ENCODE peak calls at places on chromosomes 4 and X, in seven cellular contexts. One of them, this sample, is unnamed.

GRCh38 chrX:128800138-128800537 is 723.2 kb downstream of the SMARCA1 start:
- DNase-seq in AG04450: no peak
- DNase-seq in fibroblast of lung: no peak
- DNase-seq in retinal pigment epithelial cell: no peak
- DNase-seq in neural crest cell: no peak
- DNase-seq in dorsolateral prefrontal cortex: no peak
- DNase-seq in mammary epithelial cell: no peak
- DNase-seq in this sample: no peak

GRCh38 chrX:96611619-96612362 is 72.9 kb upstream of the DIAPH2 start:
- DNase-seq in AG04450: no peak
- DNase-seq in fibroblast of lung: peak; percentile 13
- DNase-seq in retinal pigment epithelial cell: no peak
- DNase-seq in neural crest cell: no peak
- DNase-seq in dorsolateral prefrontal cortex: no peak
- DNase-seq in mammary epithelial cell: no peak
- DNase-seq in this sample: peak; percentile 35

GRCh38 chrX:115602729-115603389 is 41.9 kb downstream of the PLS3 start:
- DNase-seq in AG04450: no peak
- DNase-seq in fibroblast of lung: peak; percentile 51
- DNase-seq in retinal pigment epithelial cell: no peak
- DNase-seq in neural crest cell: no peak
- DNase-seq in dorsolateral prefrontal cortex: no peak
- DNase-seq in mammary epithelial cell: no peak
- DNase-seq in this sample: no peak

GRCh38 chr4:98193459-98194105 is 50.3 kb upstream of the STPG2 start:
- DNase-seq in AG04450: no peak
- DNase-seq in fibroblast of lung: no peak
- DNase-seq in retinal pigment epithelial cell: no peak
- DNase-seq in neural crest cell: no peak
- DNase-seq in dorsolateral prefrontal cortex: no peak
- DNase-seq in mammary epithelial cell: peak; percentile 30
- DNase-seq in this sample: no peak

GRCh38 chr4:100952590-100952989 is 394.7 kb downstream of the PPP3CA start:
- DNase-seq in AG04450: no peak
- DNase-seq in fibroblast of lung: no peak
- DNase-seq in retinal pigment epithelial cell: no peak
- DNase-seq in neural crest cell: no peak
- DNase-seq in dorsolateral prefrontal cortex: no peak
- DNase-seq in mammary epithelial cell: no peak
- DNase-seq in this sample: no peak

GRCh38 chr4:109321232-109321631 is 18.8 kb upstream of the COL25A1 start:
- DNase-seq in AG04450: no peak
- DNase-seq in fibroblast of lung: no peak
- DNase-seq in retinal pigment epithelial cell: no peak
- DNase-seq in neural crest cell: no peak
- DNase-seq in dorsolateral prefrontal cortex: no peak
- DNase-seq in mammary epithelial cell: no peak
- DNase-seq in this sample: no peak

GRCh38 chrX:151722241-151722846 is 6.5 kb downstream of the FATE1 start:
- DNase-seq in AG04450: no peak
- DNase-seq in fibroblast of lung: peak; percentile 4
- DNase-seq in retinal pigment epithelial cell: no peak
- DNase-seq in neural crest cell: peak; percentile 40
- DNase-seq in dorsolateral prefrontal cortex: no peak
- DNase-seq in mammary epithelial cell: no peak
- DNase-seq in this sample: no peak

GRCh38 chrX:39895228-39896110 is 202.3 kb downstream of the BCOR start:
- DNase-seq in AG04450: no peak
- DNase-seq in fibroblast of lung: no peak
- DNase-seq in retinal pigment epithelial cell: no peak
- DNase-seq in neural crest cell: no peak
- DNase-seq in dorsolateral prefrontal cortex: no peak
- DNase-seq in mammary epithelial cell: peak; percentile 32
- DNase-seq in this sample: no peak

GRCh38 chr4:89836897-89837384 is at the start of gene SNCA:
- DNase-seq in AG04450: no peak
- DNase-seq in fibroblast of lung: peak; percentile 69
- DNase-seq in retinal pigment epithelial cell: peak; percentile 62
- DNase-seq in neural crest cell: peak; percentile 76
- DNase-seq in dorsolateral prefrontal cortex: peak; percentile 80
- DNase-seq in mammary epithelial cell: peak; percentile 81
- DNase-seq in this sample: no peak

GRCh38 chr4:158870282-158871049 is 101.6 kb downstream of the FNIP2 start:
- DNase-seq in AG04450: no peak
- DNase-seq in fibroblast of lung: no peak
- DNase-seq in retinal pigment epithelial cell: no peak
- DNase-seq in neural crest cell: peak; percentile 21
- DNase-seq in dorsolateral prefrontal cortex: no peak
- DNase-seq in mammary epithelial cell: no peak
- DNase-seq in this sample: no peak

GRCh38 chr4:139988863-139989765 is 164.9 kb downstream of the MAML3 start:
- DNase-seq in AG04450: peak; percentile 78
- DNase-seq in fibroblast of lung: peak; percentile 98
- DNase-seq in retinal pigment epithelial cell: peak; percentile 63
- DNase-seq in neural crest cell: no peak
- DNase-seq in dorsolateral prefrontal cortex: peak; percentile 67
- DNase-seq in mammary epithelial cell: peak; percentile 97
- DNase-seq in this sample: peak; percentile 86

GRCh38 chr4:3443750-3444309 is 2.1 kb downstream of the HGFAC start:
- DNase-seq in AG04450: no peak
- DNase-seq in fibroblast of lung: no peak
- DNase-seq in retinal pigment epithelial cell: no peak
- DNase-seq in neural crest cell: no peak
- DNase-seq in dorsolateral prefrontal cortex: no peak
- DNase-seq in mammary epithelial cell: no peak
- DNase-seq in this sample: no peak

GRCh38 chr4:19999775-20000414 is 251.8 kb upstream of the SLIT2 start:
- DNase-seq in AG04450: no peak
- DNase-seq in fibroblast of lung: no peak
- DNase-seq in retinal pigment epithelial cell: no peak
- DNase-seq in neural crest cell: no peak
- DNase-seq in dorsolateral prefrontal cortex: no peak
- DNase-seq in mammary epithelial cell: no peak
- DNase-seq in this sample: no peak

GRCh38 chr4:54937501-54937900 is 187.9 kb downstream of the KDR start:
- DNase-seq in AG04450: no peak
- DNase-seq in fibroblast of lung: no peak
- DNase-seq in retinal pigment epithelial cell: no peak
- DNase-seq in neural crest cell: no peak
- DNase-seq in dorsolateral prefrontal cortex: no peak
- DNase-seq in mammary epithelial cell: no peak
- DNase-seq in this sample: no peak

GRCh38 chr4:133565379-133565778 is 416.3 kb downstream of the PCDH10 start:
- DNase-seq in AG04450: no peak
- DNase-seq in fibroblast of lung: peak; percentile 83
- DNase-seq in retinal pigment epithelial cell: peak; percentile 77
- DNase-seq in neural crest cell: no peak
- DNase-seq in dorsolateral prefrontal cortex: no peak
- DNase-seq in mammary epithelial cell: peak; percentile 1
- DNase-seq in this sample: peak; percentile 91

GRCh38 chrX:141936080-141936479 is 32.4 kb downstream of the MAGEC1 start:
- DNase-seq in AG04450: no peak
- DNase-seq in fibroblast of lung: no peak
- DNase-seq in retinal pigment epithelial cell: no peak
- DNase-seq in neural crest cell: no peak
- DNase-seq in dorsolateral prefrontal cortex: no peak
- DNase-seq in mammary epithelial cell: no peak
- DNase-seq in this sample: peak; percentile 3

GRCh38 chr4:12116009-12116542 is 687.4 kb upstream of the HS3ST1 start:
- DNase-seq in AG04450: no peak
- DNase-seq in fibroblast of lung: no peak
- DNase-seq in retinal pigment epithelial cell: no peak
- DNase-seq in neural crest cell: no peak
- DNase-seq in dorsolateral prefrontal cortex: no peak
- DNase-seq in mammary epithelial cell: peak; percentile 23
- DNase-seq in this sample: no peak

GRCh38 chrX:2596050-2596449 is 95.0 kb upstream of the CD99 start:
- DNase-seq in AG04450: no peak
- DNase-seq in fibroblast of lung: peak; percentile 10
- DNase-seq in retinal pigment epithelial cell: no peak
- DNase-seq in neural crest cell: no peak
- DNase-seq in dorsolateral prefrontal cortex: no peak
- DNase-seq in mammary epithelial cell: no peak
- DNase-seq in this sample: no peak

DNA sequence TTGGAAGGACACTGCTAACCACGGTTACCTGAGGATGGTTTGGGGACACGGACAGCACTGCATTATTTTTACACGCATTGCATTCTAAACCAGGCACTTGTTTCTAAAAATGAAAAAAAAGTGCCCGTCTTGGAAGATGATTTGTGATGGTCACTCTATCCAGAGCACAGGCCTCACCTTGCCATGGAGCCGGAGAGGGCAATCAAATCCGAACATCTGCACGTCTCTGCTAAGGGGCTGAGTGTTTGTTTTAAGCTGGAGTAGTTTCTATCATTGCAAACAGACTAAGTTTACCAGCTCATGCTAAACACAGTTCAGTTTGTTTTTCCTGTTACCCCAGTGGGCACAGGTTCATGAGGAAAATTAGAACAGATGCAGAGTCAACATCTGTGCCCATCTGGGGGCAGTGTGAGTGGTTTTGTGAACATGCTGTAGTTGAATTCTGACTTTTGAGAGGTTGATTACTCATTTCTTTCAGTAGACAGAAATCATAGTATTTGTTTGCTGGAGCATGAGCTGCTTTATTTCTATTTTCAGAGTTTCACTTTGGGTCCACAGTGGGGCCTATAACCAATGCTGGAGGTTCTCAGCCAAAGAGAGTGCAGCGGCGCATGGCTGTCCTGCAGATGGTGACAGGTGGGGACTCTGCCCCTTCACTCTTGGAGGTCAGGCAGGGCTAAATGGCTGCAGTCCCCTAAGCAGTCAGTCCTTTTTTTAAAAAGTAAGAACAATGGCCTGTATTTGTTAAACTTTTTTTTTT is 65.4 kb upstream of the ENPP6 start:
- DNase-seq in AG04450: no peak
- DNase-seq in fibroblast of lung: no peak
- DNase-seq in retinal pigment epithelial cell: no peak
- DNase-seq in neural crest cell: no peak
- DNase-seq in dorsolateral prefrontal cortex: no peak
- DNase-seq in mammary epithelial cell: no peak
- DNase-seq in this sample: no peak
- TF ChIP-seq CTCF in AG04450: no peak
- TF ChIP-seq CTCF in fibroblast of lung: no peak
- TF ChIP-seq CTCF in retinal pigment epithelial cell: no peak
- TF ChIP-seq CTCF in neural crest cell: no peak
- TF ChIP-seq CTCF in dorsolateral prefrontal cortex: no peak
- TF ChIP-seq CTCF in mammary epithelial cell: no peak
- TF ChIP-seq CTCF in this sample: no peak

GRCh38 chrX:8755813-8756212 is 23.9 kb upstream of the ANOS1 start:
- DNase-seq in AG04450: no peak
- DNase-seq in fibroblast of lung: peak; percentile 20
- DNase-seq in retinal pigment epithelial cell: no peak
- DNase-seq in neural crest cell: no peak
- DNase-seq in dorsolateral prefrontal cortex: no peak
- DNase-seq in mammary epithelial cell: peak; percentile 67
- DNase-seq in this sample: no peak

GRCh38 chrX:8760021-8760420 is 28.1 kb upstream of the ANOS1 start:
- DNase-seq in AG04450: no peak
- DNase-seq in fibroblast of lung: peak; percentile 53
- DNase-seq in retinal pigment epithelial cell: no peak
- DNase-seq in neural crest cell: no peak
- DNase-seq in dorsolateral prefrontal cortex: no peak
- DNase-seq in mammary epithelial cell: peak; percentile 18
- DNase-seq in this sample: no peak

GRCh38 chrX:8749697-8750096 is 17.8 kb upstream of the ANOS1 start:
- DNase-seq in AG04450: no peak
- DNase-seq in fibroblast of lung: no peak
- DNase-seq in retinal pigment epithelial cell: no peak
- DNase-seq in neural crest cell: no peak
- DNase-seq in dorsolateral prefrontal cortex: no peak
- DNase-seq in mammary epithelial cell: no peak
- DNase-seq in this sample: no peak

DNA sequence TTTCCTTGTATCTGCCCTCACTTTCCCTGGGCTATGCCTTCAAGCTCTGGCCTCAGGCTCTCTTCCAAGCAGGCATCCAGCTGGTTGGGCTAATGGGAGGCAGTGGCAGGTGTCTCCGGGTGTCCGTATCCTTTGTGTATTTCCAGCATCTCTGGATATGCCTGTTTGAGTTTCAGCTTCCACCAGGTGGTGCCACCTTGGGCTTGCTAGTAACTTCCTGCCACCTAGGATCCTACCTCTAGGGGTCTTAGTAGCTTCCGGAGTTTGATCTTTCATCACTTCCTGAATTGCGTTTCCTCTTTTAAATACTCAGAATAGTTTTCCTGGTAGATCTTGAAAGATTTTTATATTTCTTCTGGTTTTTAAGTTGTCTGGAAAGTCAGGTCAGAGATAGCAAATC is 23.2 kb upstream of the ANOS1 start:
- DNase-seq in AG04450: no peak
- DNase-seq in fibroblast of lung: no peak
- DNase-seq in retinal pigment epithelial cell: no peak
- DNase-seq in neural crest cell: no peak
- DNase-seq in dorsolateral prefrontal cortex: no peak
- DNase-seq in mammary epithelial cell: no peak
- DNase-seq in this sample: no peak
- TF ChIP-seq CTCF in AG04450: peak; percentile 8
- TF ChIP-seq CTCF in fibroblast of lung: peak; percentile 8
- TF ChIP-seq CTCF in retinal pigment epithelial cell: peak; percentile 33
- TF ChIP-seq CTCF in neural crest cell: peak; percentile 34
- TF ChIP-seq CTCF in dorsolateral prefrontal cortex: no peak
- TF ChIP-seq CTCF in mammary epithelial cell: peak; percentile 17
- TF ChIP-seq CTCF in this sample: peak; percentile 44

DNA sequence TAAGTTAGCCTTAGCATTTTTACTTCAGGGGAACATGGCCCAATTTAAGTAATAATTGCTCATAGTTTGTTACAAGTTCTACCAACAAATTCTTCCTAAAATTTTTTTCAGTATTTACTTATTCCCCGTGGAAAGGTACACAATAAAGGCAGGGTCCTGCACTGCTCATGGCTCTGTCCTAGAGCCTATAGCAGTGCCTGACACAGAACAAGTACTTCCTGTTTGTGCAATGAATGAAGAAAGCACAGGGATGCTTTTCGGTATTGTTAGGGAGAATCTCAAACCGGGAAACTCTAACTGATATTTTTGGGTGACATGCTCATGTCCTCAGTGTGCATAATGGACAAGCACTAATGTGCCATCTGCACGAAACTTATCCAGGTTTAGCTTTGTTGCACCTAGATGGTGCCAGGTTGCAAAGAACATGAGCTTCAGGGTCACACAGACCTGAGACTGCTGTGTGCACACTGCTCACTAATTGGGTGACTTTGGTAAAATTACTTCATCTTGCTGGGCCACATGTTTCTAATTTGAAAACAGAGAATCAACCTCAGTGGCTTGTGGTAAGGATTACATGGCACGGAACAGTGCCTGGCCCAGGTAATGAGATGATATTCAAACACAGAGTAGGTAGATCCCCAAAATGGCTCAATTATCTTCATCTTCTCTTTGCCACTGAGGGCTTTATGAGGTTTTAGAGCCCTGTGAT is 175.8 kb upstream of the NPY2R start:
- DNase-seq in AG04450: no peak
- DNase-seq in fibroblast of lung: no peak
- DNase-seq in retinal pigment epithelial cell: no peak
- DNase-seq in neural crest cell: no peak
- DNase-seq in dorsolateral prefrontal cortex: no peak
- DNase-seq in mammary epithelial cell: no peak
- DNase-seq in this sample: no peak
- TF ChIP-seq CTCF in AG04450: no peak
- TF ChIP-seq CTCF in fibroblast of lung: no peak
- TF ChIP-seq CTCF in retinal pigment epithelial cell: no peak
- TF ChIP-seq CTCF in neural crest cell: no peak
- TF ChIP-seq CTCF in dorsolateral prefrontal cortex: no peak
- TF ChIP-seq CTCF in mammary epithelial cell: no peak
- TF ChIP-seq CTCF in this sample: no peak

GRCh38 chr4:6087669-6088068 is 69.4 kb upstream of the C4orf50 start:
- DNase-seq in AG04450: no peak
- DNase-seq in fibroblast of lung: peak; percentile 11
- DNase-seq in retinal pigment epithelial cell: peak; percentile 2
- DNase-seq in neural crest cell: peak; percentile 50
- DNase-seq in dorsolateral prefrontal cortex: peak; percentile 67
- DNase-seq in mammary epithelial cell: no peak
- DNase-seq in this sample: no peak
- TF ChIP-seq CTCF in AG04450: peak; percentile 42
- TF ChIP-seq CTCF in fibroblast of lung: no peak
- TF ChIP-seq CTCF in retinal pigment epithelial cell: peak; percentile 73
- TF ChIP-seq CTCF in neural crest cell: peak; percentile 67
- TF ChIP-seq CTCF in dorsolateral prefrontal cortex: peak; percentile 36
- TF ChIP-seq CTCF in mammary epithelial cell: no peak
- TF ChIP-seq CTCF in this sample: peak; percentile 37